ENCODE peak calls at places on chromosomes 1 and 21, in six cellular contexts. S, M, B, H, E and L are unnamed samples.

GRCh38 chr1:246709845-246710244 is 14.4 kb upstream of the SCCPDH start:
- DNase-seq in S (no peak), M (peak; percentile 61), B (no peak), H (no peak), E (no peak), L (no peak)

GRCh38 chr1:107767156-107767582 is 197.8 kb downstream of the VAV3 start:
- DNase-seq in S (no peak), M (no peak), B (no peak), H (no peak), E (no peak), L (no peak)

GRCh38 chr1:67544921-67545320 is 114.7 kb upstream of the SERBP1 start:
- DNase-seq in S (no peak), M (no peak), B (no peak), H (no peak), E (no peak), L (no peak)

GRCh38 chr1:109827466-109827865 is 63.7 kb upstream of the EPS8L3 start:
- DNase-seq in S (no peak), M (no peak), B (peak; percentile 41), H (no peak), E (no peak), L (no peak)

GRCh38 chr1:211145944-211146343 is 12.0 kb upstream of the KCNH1 start:
- DNase-seq in S (no peak), M (no peak), B (no peak), H (no peak), E (no peak), L (no peak)

GRCh38 chr1:63890468-63890867 is 116.7 kb downstream of the ROR1 start:
- DNase-seq in S (peak; percentile 25), M (no peak), B (no peak), H (no peak), E (no peak), L (no peak)

GRCh38 chr1:79055856-79056255 is 49.3 kb upstream of the ADGRL4 start:
- DNase-seq in S (no peak), M (no peak), B (no peak), H (no peak), E (no peak), L (no peak)

GRCh38 chr1:81974222-81974841 is 173.6 kb downstream of the ADGRL2 start:
- DNase-seq in S (no peak), M (no peak), B (no peak), H (no peak), E (no peak), L (no peak)

GRCh38 chr1:40059292-40059959 is 18.9 kb downstream of the CAP1 start:
- DNase-seq in S (peak; percentile 45), M (peak; percentile 87), B (peak; percentile 51), H (no peak), E (peak; percentile 53), L (peak; percentile 72)

GRCh38 chr1:30697977-30698376 is 25.4 kb downstream of the MATN1 start:
- DNase-seq in S (no peak), M (no peak), B (peak; percentile 57), H (no peak), E (no peak), L (peak; percentile 46)

GRCh38 chr1:30083800-30084464 is 639.5 kb downstream of the MATN1 start:
- DNase-seq in S (no peak), M (no peak), B (peak; percentile 62), H (peak; percentile 76), E (no peak), L (peak; percentile 86)

GRCh38 chr1:198595765-198596164 is 43.1 kb upstream of the PTPRC start:
- DNase-seq in S (no peak), M (no peak), B (no peak), H (no peak), E (no peak), L (no peak)

GRCh38 chr1:183569141-183569540 is 21.1 kb downstream of the NCF2 start:
- DNase-seq in S (no peak), M (no peak), B (peak; percentile 21), H (peak; percentile 33), E (no peak), L (peak; percentile 64)

GRCh38 chr1:238898856-238899255 is 487.5 kb upstream of the CHRM3 start:
- DNase-seq in S (no peak), M (no peak), B (no peak), H (no peak), E (no peak), L (peak; percentile 47)

GRCh38 chr1:184456189-184456588 is 69.4 kb downstream of the C1orf21 start:
- DNase-seq in S (no peak), M (peak; percentile 79), B (no peak), H (no peak), E (no peak), L (no peak)

GRCh38 chr1:194339451-194339850 is 1153.0 kb upstream of the B3GALT2 start:
- DNase-seq in S (no peak), M (no peak), B (no peak), H (no peak), E (no peak), L (no peak)

GRCh38 chr1:181356505-181357340 is 126.6 kb upstream of the CACNA1E start:
- DNase-seq in S (no peak), M (no peak), B (no peak), H (no peak), E (no peak), L (no peak)

GRCh38 chr1:77126309-77126708 is 92.9 kb downstream of the PIGK start:
- DNase-seq in S (peak; percentile 26), M (peak; percentile 67), B (peak; percentile 83), H (peak; percentile 41), E (peak; percentile 24), L (peak; percentile 54)

GRCh38 chr1:106554294-106554693 is 502.2 kb upstream of the PRMT6 start:
- DNase-seq in S (no peak), M (no peak), B (no peak), H (no peak), E (no peak), L (peak; percentile 2)

GRCh38 chr1:238501290-238501689 is 610.6 kb upstream of the ZP4 start:
- DNase-seq in S (no peak), M (no peak), B (no peak), H (no peak), E (no peak), L (peak; percentile 10)

GRCh38 chr1:67618285-67619018 is 66.5 kb upstream of the GADD45A start:
- DNase-seq in S (no peak), M (no peak), B (peak; percentile 91), H (peak; percentile 82), E (no peak), L (peak; percentile 94)

GRCh38 chr1:27519341-27520258 is 29.6 kb upstream of the WASF2 start:
- DNase-seq in S (no peak), M (no peak), B (no peak), H (no peak), E (no peak), L (no peak)

GRCh38 chr1:27113861-27114260 is 41.1 kb downstream of the SLC9A1 start:
- DNase-seq in S (no peak), M (no peak), B (no peak), H (no peak), E (no peak), L (no peak)

GRCh38 chr1:198040880-198041279 is 115.9 kb upstream of the NEK7 start:
- DNase-seq in S (no peak), M (no peak), B (no peak), H (no peak), E (no peak), L (no peak)

GRCh38 chr1:227315500-227316346 is 2.6 kb downstream of the CDC42BPA start:
- DNase-seq in S (no peak), M (no peak), B (peak; percentile 72), H (peak; percentile 46), E (no peak), L (peak; percentile 51)

GRCh38 chr1:152458384-152459185 is 44.5 kb upstream of the CRNN start:
- DNase-seq in S (peak; percentile 84), M (peak; percentile 78), B (peak; percentile 75), H (peak; percentile 60), E (peak; percentile 55), L (peak; percentile 45)

GRCh38 chr1:218705911-218706893 is 361.1 kb downstream of the TGFB2 start:
- DNase-seq in S (no peak), M (no peak), B (peak; percentile 99), H (peak; percentile 68), E (no peak), L (peak; percentile 100)

GRCh38 chr1:159172599-159173291 is 1.3 kb downstream of the CADM3 start:
- DNase-seq in S (no peak), M (no peak), B (no peak), H (no peak), E (peak; percentile 60), L (no peak)

GRCh38 chr21:28342229-28342810 is 650.4 kb downstream of the LTN1 start:
- DNase-seq in S (no peak), M (no peak), B (peak; percentile 69), H (no peak), E (no peak), L (peak; percentile 69)

GRCh38 chr1:170288155-170288554 is 142.4 kb downstream of the NTMT2 start:
- DNase-seq in S (no peak), M (no peak), B (no peak), H (no peak), E (no peak), L (no peak)

GRCh38 chr1:63731117-63732043 is 42.4 kb upstream of the ROR1 start:
- DNase-seq in S (no peak), M (no peak), B (peak; percentile 95), H (peak; percentile 47), E (no peak), L (peak; percentile 95)

GRCh38 chr1:170623171-170623570 is 40.8 kb upstream of the PRRX1 start:
- DNase-seq in S (no peak), M (no peak), B (peak; percentile 89), H (peak; percentile 58), E (no peak), L (peak; percentile 92)

GRCh38 chr1:145858238-145858936 is 494 bp downstream of the PIAS3 start:
- DNase-seq in S (no peak), M (no peak), B (peak; percentile 29), H (peak; percentile 72), E (peak; percentile 88), L (no peak)

GRCh38 chr1:212699839-212700596 is at the start of gene BATF3:
- DNase-seq in S (peak; percentile 55), M (no peak), B (peak; percentile 11), H (peak; percentile 66), E (no peak), L (no peak)

GRCh38 chr1:119676571-119677206 is 28.6 kb upstream of the ZNF697 start:
- DNase-seq in S (no peak), M (no peak), B (no peak), H (no peak), E (no peak), L (no peak)

GRCh38 chr1:62841587-62842169 is 57.7 kb downstream of the ATG4C start:
- DNase-seq in S (peak; percentile 70), M (peak; percentile 53), B (peak; percentile 70), H (peak; percentile 47), E (no peak), L (peak; percentile 26)